ENCODE peak calls at places on chromosomes 16 and 17, in seven cellular contexts. One of them, this sample, is unnamed.

GRCh38 chr16:11045441-11045840 is 101.1 kb downstream of the CLEC16A start:
- DNase-seq in fibroblast of lung: no peak
- DNase-seq in suprapubic skin: peak; percentile 18
- DNase-seq in tibial nerve: no peak
- DNase-seq in psoas muscle: no peak
- DNase-seq in left ventricle myocardium inferior: no peak
- DNase-seq in thoracic aorta: no peak
- DNase-seq in this sample: no peak

GRCh38 chr17:56319531-56319930 is 166.3 kb downstream of the ANKFN1 start:
- DNase-seq in fibroblast of lung: peak; percentile 65
- DNase-seq in psoas muscle: no peak
- DNase-seq in left ventricle myocardium inferior: no peak
- DNase-seq in thoracic aorta: no peak
- DNase-seq in tibial nerve: no peak
- DNase-seq in suprapubic skin: no peak
- DNase-seq in this sample: no peak

GRCh38 chr17:75181608-75182318 is 996 bp downstream of the SUMO2 start:
- DNase-seq in psoas muscle: no peak
- DNase-seq in thoracic aorta: no peak
- DNase-seq in left ventricle myocardium inferior: peak; percentile 17
- DNase-seq in suprapubic skin: no peak
- DNase-seq in tibial nerve: no peak
- DNase-seq in fibroblast of lung: peak; percentile 15
- DNase-seq in this sample: peak; percentile 87

GRCh38 chr17:13374203-13375143 is 227.3 kb downstream of the HS3ST3A1 start:
- DNase-seq in fibroblast of lung: no peak
- DNase-seq in tibial nerve: no peak
- DNase-seq in left ventricle myocardium inferior: no peak
- DNase-seq in thoracic aorta: no peak
- DNase-seq in suprapubic skin: no peak
- DNase-seq in psoas muscle: no peak
- DNase-seq in this sample: no peak

GRCh38 chr17:76461765-76462555 is 5.4 kb upstream of the AANAT start:
- DNase-seq in suprapubic skin: no peak
- DNase-seq in psoas muscle: no peak
- DNase-seq in tibial nerve: no peak
- DNase-seq in left ventricle myocardium inferior: no peak
- DNase-seq in thoracic aorta: no peak
- DNase-seq in fibroblast of lung: peak; percentile 47
- DNase-seq in this sample: no peak

GRCh38 chr17:68533887-68534700 is 21.9 kb downstream of the PRKAR1A start:
- DNase-seq in fibroblast of lung: peak; percentile 84
- DNase-seq in psoas muscle: no peak
- DNase-seq in tibial nerve: no peak
- DNase-seq in left ventricle myocardium inferior: no peak
- DNase-seq in thoracic aorta: no peak
- DNase-seq in suprapubic skin: no peak
- DNase-seq in this sample: no peak

GRCh38 chr17:44997733-44998520 is 29.8 kb upstream of the C1QL1 start:
- DNase-seq in fibroblast of lung: peak; percentile 56
- DNase-seq in suprapubic skin: no peak
- DNase-seq in left ventricle myocardium inferior: peak; percentile 40
- DNase-seq in psoas muscle: no peak
- DNase-seq in thoracic aorta: no peak
- DNase-seq in tibial nerve: no peak
- DNase-seq in this sample: no peak

GRCh38 chr17:59643159-59643857 is 23.6 kb downstream of the CLTC start:
- DNase-seq in psoas muscle: no peak
- DNase-seq in fibroblast of lung: peak; percentile 57
- DNase-seq in tibial nerve: no peak
- DNase-seq in left ventricle myocardium inferior: no peak
- DNase-seq in suprapubic skin: no peak
- DNase-seq in thoracic aorta: no peak
- DNase-seq in this sample: no peak

GRCh38 chr17:933168-934083 is 46.1 kb downstream of the NXN start:
- DNase-seq in tibial nerve: no peak
- DNase-seq in fibroblast of lung: peak; percentile 92
- DNase-seq in suprapubic skin: no peak
- DNase-seq in psoas muscle: peak; percentile 53
- DNase-seq in thoracic aorta: no peak
- DNase-seq in left ventricle myocardium inferior: no peak
- DNase-seq in this sample: no peak

GRCh38 chr16:20004931-20005330 is 68.8 kb downstream of the GPR139 start:
- DNase-seq in left ventricle myocardium inferior: no peak
- DNase-seq in thoracic aorta: no peak
- DNase-seq in tibial nerve: no peak
- DNase-seq in suprapubic skin: no peak
- DNase-seq in psoas muscle: no peak
- DNase-seq in fibroblast of lung: no peak
- DNase-seq in this sample: no peak

GRCh38 chr17:51734462-51734861 is 424.1 kb downstream of the CA10 start:
- DNase-seq in left ventricle myocardium inferior: no peak
- DNase-seq in fibroblast of lung: no peak
- DNase-seq in thoracic aorta: no peak
- DNase-seq in tibial nerve: no peak
- DNase-seq in suprapubic skin: no peak
- DNase-seq in psoas muscle: no peak
- DNase-seq in this sample: no peak

GRCh38 chr17:31321481-31321880 is at the start of gene EVI2A:
- DNase-seq in tibial nerve: no peak
- DNase-seq in psoas muscle: no peak
- DNase-seq in thoracic aorta: no peak
- DNase-seq in left ventricle myocardium inferior: no peak
- DNase-seq in suprapubic skin: no peak
- DNase-seq in fibroblast of lung: peak; percentile 76
- DNase-seq in this sample: no peak

GRCh38 chr17:38379448-38379847 is 27.8 kb downstream of the SOCS7 start:
- DNase-seq in psoas muscle: no peak
- DNase-seq in thoracic aorta: no peak
- DNase-seq in suprapubic skin: no peak
- DNase-seq in tibial nerve: no peak
- DNase-seq in left ventricle myocardium inferior: no peak
- DNase-seq in fibroblast of lung: no peak
- DNase-seq in this sample: no peak

DNA sequence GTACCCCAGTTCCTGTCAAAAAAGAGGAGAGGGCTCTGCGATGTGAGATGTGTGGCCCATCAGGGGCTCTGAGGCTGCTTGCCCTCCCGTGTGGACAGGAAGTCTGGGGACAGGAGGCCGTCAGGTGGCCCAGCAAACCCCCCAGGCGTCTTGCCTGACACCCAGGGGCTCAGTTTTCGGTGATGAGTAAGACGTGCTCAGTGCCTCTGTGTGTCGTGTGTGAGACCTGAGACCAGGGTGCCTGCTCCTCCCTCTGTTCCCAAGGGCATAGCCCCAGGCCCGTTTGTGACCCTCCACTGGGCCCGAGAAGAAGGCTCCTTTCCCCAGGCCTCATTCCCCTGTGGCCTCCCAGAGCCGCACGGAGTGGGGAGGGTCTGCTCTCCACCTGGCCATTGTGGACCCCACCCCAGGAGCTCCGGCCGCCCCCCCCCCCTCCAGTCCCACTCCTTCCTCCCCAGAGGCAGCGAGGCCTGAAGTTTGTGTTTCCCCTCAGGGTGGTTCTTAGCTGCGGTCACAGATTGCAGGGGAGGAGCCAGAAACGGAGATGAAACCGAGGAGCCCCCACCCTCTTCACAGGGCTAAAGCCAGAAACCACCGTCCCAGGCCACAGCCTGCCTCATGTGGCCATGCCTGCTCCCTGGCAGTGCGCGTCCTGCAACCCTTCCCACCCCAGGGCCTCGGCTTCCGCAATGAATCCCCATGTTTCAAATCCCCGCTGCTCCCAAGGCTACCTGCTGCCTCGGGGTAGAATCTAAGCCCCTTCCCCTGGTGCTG is 4.9 kb upstream of the ACTG1 start:
- DNase-seq in thoracic aorta: no peak
- DNase-seq in psoas muscle: peak; percentile 56
- DNase-seq in suprapubic skin: no peak
- DNase-seq in tibial nerve: no peak
- DNase-seq in left ventricle myocardium inferior: no peak
- DNase-seq in fibroblast of lung: no peak
- DNase-seq in this sample: no peak
- H3K27ac ChIP-seq in thoracic aorta: peak overlapping the region; percentile 99
- H3K27ac ChIP-seq in psoas muscle: peak overlapping the region; percentile 41
- H3K27ac ChIP-seq in suprapubic skin: no peak overlapping the region
- H3K27ac ChIP-seq in tibial nerve: no peak overlapping the region
- H3K27ac ChIP-seq in left ventricle myocardium inferior: peak overlapping the region; percentile 99
- H3K27ac ChIP-seq in fibroblast of lung: no peak overlapping the region
- H3K27ac ChIP-seq in this sample: peak overlapping the region; percentile 51

DNA sequence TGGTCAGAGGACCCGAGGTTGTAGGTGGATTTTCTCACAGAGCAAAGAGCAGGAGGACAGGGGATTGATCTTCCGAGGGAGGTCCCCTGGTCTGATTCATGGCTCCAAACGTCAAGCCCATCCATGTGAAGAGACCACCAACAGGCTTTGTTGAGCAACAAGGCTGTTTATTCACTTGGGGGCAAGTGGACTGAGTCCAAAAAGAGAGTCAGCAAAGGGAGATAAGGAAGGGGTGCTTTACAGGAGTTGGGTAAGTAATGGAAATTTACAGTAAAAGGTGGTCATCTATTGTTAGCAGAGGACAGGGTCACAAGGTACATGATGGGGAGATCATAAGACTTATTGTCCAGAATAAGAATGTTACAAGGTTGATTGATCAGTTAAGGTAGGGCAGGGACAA is 2285.8 kb downstream of the TP53TG3F start:
- DNase-seq in suprapubic skin: no peak
- DNase-seq in thoracic aorta: no peak
- DNase-seq in left ventricle myocardium inferior: no peak
- DNase-seq in psoas muscle: no peak
- DNase-seq in fibroblast of lung: no peak
- DNase-seq in tibial nerve: no peak
- DNase-seq in this sample: peak; percentile 40
- H3K9me3 ChIP-seq in suprapubic skin: peaks cover 12% of the 10 kb centered on the region
- H3K9me3 ChIP-seq in thoracic aorta: no peaks in the 10 kb centered on the region
- H3K9me3 ChIP-seq in left ventricle myocardium inferior: peaks cover 7% of the 10 kb centered on the region
- H3K9me3 ChIP-seq in psoas muscle: no peaks in the 10 kb centered on the region
- H3K9me3 ChIP-seq in fibroblast of lung: no peaks in the 10 kb centered on the region
- H3K9me3 ChIP-seq in tibial nerve: no peaks in the 10 kb centered on the region
- H3K9me3 ChIP-seq in this sample: no peaks in the 10 kb centered on the region

GRCh38 chr16:83946154-83946780 is 6.8 kb upstream of the OSGIN1 start:
- DNase-seq in psoas muscle: no peak
- DNase-seq in suprapubic skin: no peak
- DNase-seq in fibroblast of lung: no peak
- DNase-seq in tibial nerve: no peak
- DNase-seq in left ventricle myocardium inferior: no peak
- DNase-seq in thoracic aorta: no peak
- DNase-seq in this sample: no peak

GRCh38 chr16:83949724-83950001 is 3.4 kb upstream of the OSGIN1 start:
- DNase-seq in suprapubic skin: no peak
- DNase-seq in left ventricle myocardium inferior: no peak
- DNase-seq in tibial nerve: no peak
- DNase-seq in fibroblast of lung: no peak
- DNase-seq in thoracic aorta: no peak
- DNase-seq in psoas muscle: no peak
- DNase-seq in this sample: no peak

GRCh38 chr16:83946781-83947566 is 6.1 kb upstream of the OSGIN1 start:
- DNase-seq in thoracic aorta: no peak
- DNase-seq in psoas muscle: no peak
- DNase-seq in left ventricle myocardium inferior: no peak
- DNase-seq in tibial nerve: no peak
- DNase-seq in suprapubic skin: no peak
- DNase-seq in fibroblast of lung: no peak
- DNase-seq in this sample: no peak

GRCh38 chr16:83948914-83949723 is 3.9 kb upstream of the OSGIN1 start:
- DNase-seq in psoas muscle: no peak
- DNase-seq in left ventricle myocardium inferior: no peak
- DNase-seq in fibroblast of lung: no peak
- DNase-seq in tibial nerve: no peak
- DNase-seq in suprapubic skin: no peak
- DNase-seq in thoracic aorta: no peak
- DNase-seq in this sample: no peak

GRCh38 chr16:83947642-83948234 is 5.3 kb upstream of the OSGIN1 start:
- DNase-seq in tibial nerve: no peak
- DNase-seq in left ventricle myocardium inferior: no peak
- DNase-seq in suprapubic skin: no peak
- DNase-seq in psoas muscle: no peak
- DNase-seq in fibroblast of lung: no peak
- DNase-seq in thoracic aorta: no peak
- DNase-seq in this sample: no peak
- H3K27ac ChIP-seq in tibial nerve: no peak overlapping the region
- H3K27ac ChIP-seq in left ventricle myocardium inferior: no peak overlapping the region
- H3K27ac ChIP-seq in suprapubic skin: no peak overlapping the region
- H3K27ac ChIP-seq in psoas muscle: no peak overlapping the region
- H3K27ac ChIP-seq in fibroblast of lung: no peak overlapping the region
- H3K27ac ChIP-seq in thoracic aorta: no peak overlapping the region
- H3K27ac ChIP-seq in this sample: no peak overlapping the region

GRCh38 chr17:77708049-77708448 is 250.5 kb upstream of the TNRC6C start:
- DNase-seq in fibroblast of lung: no peak
- DNase-seq in suprapubic skin: no peak
- DNase-seq in thoracic aorta: no peak
- DNase-seq in psoas muscle: no peak
- DNase-seq in left ventricle myocardium inferior: no peak
- DNase-seq in tibial nerve: no peak
- DNase-seq in this sample: peak; percentile 18

GRCh38 chr17:77701996-77702395 is 256.5 kb upstream of the TNRC6C start:
- DNase-seq in tibial nerve: no peak
- DNase-seq in psoas muscle: no peak
- DNase-seq in left ventricle myocardium inferior: no peak
- DNase-seq in fibroblast of lung: no peak
- DNase-seq in suprapubic skin: peak; percentile 35
- DNase-seq in thoracic aorta: no peak
- DNase-seq in this sample: no peak

GRCh38 chr17:77706938-77707337 is 251.6 kb upstream of the TNRC6C start:
- DNase-seq in suprapubic skin: peak; percentile 35
- DNase-seq in tibial nerve: no peak
- DNase-seq in psoas muscle: no peak
- DNase-seq in fibroblast of lung: no peak
- DNase-seq in thoracic aorta: no peak
- DNase-seq in left ventricle myocardium inferior: no peak
- DNase-seq in this sample: no peak

GRCh38 chr17:77707546-77707945 is 251.0 kb upstream of the TNRC6C start:
- DNase-seq in suprapubic skin: peak; percentile 45
- DNase-seq in thoracic aorta: no peak
- DNase-seq in tibial nerve: no peak
- DNase-seq in left ventricle myocardium inferior: no peak
- DNase-seq in psoas muscle: no peak
- DNase-seq in fibroblast of lung: no peak
- DNase-seq in this sample: peak; percentile 55

DNA sequence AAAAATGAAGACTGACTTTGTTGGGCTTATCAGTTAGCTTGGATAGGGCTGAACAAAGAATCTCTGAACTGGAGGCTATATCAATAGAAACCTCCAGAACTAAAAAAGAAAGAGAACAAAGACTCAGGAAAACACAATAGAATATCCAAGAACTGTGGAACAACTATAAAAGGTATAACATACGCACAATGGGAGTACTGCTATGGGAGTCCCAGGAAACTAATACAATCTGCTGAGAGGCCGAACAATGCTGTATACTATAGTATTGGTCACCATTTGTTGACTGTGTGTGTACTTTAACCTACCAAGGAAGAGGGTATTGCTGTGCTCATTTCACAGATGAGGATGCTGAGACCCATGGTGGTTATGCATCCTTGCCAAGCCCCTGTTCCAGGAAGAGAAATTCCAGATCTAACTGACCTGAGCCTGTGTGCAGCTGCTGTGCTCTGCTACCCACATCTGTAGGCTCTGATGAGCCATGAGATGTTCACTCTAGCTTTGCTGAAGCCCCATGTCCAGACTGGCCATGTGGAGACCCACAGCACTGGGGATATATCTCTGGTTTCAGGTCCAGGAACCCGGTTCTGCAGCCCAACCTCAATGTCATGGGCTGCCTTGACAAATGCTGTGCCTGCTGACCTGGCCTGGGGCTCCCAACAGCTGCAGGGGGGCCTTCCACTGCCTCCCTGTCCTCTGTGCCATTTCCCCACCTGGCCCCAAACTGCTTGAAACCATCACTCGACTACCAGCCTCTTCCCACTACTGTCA is 254.3 kb upstream of the TNRC6C start:
- DNase-seq in suprapubic skin: peak; percentile 24
- DNase-seq in psoas muscle: no peak
- DNase-seq in tibial nerve: no peak
- DNase-seq in fibroblast of lung: no peak
- DNase-seq in left ventricle myocardium inferior: no peak
- DNase-seq in thoracic aorta: no peak
- DNase-seq in this sample: peak; percentile 70
- H3K9me3 ChIP-seq in suprapubic skin: peaks cover 25% of the 10 kb centered on the region
- H3K9me3 ChIP-seq in psoas muscle: peaks cover 21% of the 10 kb centered on the region
- H3K9me3 ChIP-seq in tibial nerve: peaks cover 14% of the 10 kb centered on the region
- H3K9me3 ChIP-seq in fibroblast of lung: no peaks in the 10 kb centered on the region
- H3K9me3 ChIP-seq in left ventricle myocardium inferior: peaks cover 43% of the 10 kb centered on the region
- H3K9me3 ChIP-seq in thoracic aorta: peaks cover 13% of the 10 kb centered on the region
- H3K9me3 ChIP-seq in this sample: peaks cover 15% of the 10 kb centered on the region

This sample was measured in vagina.